ENCODE peak calls at places on chromosomes 13 and 19, in eight cellular contexts. Z is Caco-2, D is AG04449, T is nephron progenitor cell, H is choroid plexus epithelial cell, B is tibial artery, U is stomach, P is left ventricle myocardium inferior. R is an unnamed sample.

GRCh38 chr13:37540228-37540627 is 58.3 kb downstream of the POSTN start:
- DNase-seq in Z (no peak), D (no peak), T (no peak), H (peak), B (no peak), U (no peak), P (no peak), R (no peak)

GRCh38 chr19:1170938-1171754 is 2.9 kb downstream of the SBNO2 start:
- DNase-seq in Z (no peak), D (no peak), T (no peak), H (no peak), B (no peak), U (no peak), P (no peak), R (no peak)

GRCh38 chr13:97224544-97225324 is 2.6 kb downstream of the MBNL2 start:
- DNase-seq in Z (no peak), D (no peak), T (no peak), H (peak), B (no peak), U (peak), P (no peak), R (no peak)

GRCh38 chr13:113786262-113786841 is 27.3 kb downstream of the TMEM255B start:
- DNase-seq in Z (no peak), D (no peak), T (no peak), H (peak), B (no peak), U (peak), P (no peak), R (no peak)

GRCh38 chr13:45269204-45269603 is 68.4 kb upstream of the KCTD4 start:
- DNase-seq in Z (no peak), D (no peak), T (no peak), H (peak), B (no peak), U (no peak), P (no peak), R (no peak)

GRCh38 chr19:43470288-43470687 is 4.9 kb upstream of the LYPD3 start:
- DNase-seq in Z (no peak), D (no peak), T (no peak), H (peak), B (no peak), U (no peak), P (no peak), R (no peak)

GRCh38 chr13:44221657-44222056 is 152.0 kb upstream of the SERP2 start:
- DNase-seq in Z (no peak), D (no peak), T (no peak), H (no peak), B (no peak), U (no peak), P (no peak), R (no peak)

GRCh38 chr13:84607614-84608013 is 725.3 kb upstream of the SLITRK1 start:
- DNase-seq in Z (no peak), D (peak), T (no peak), H (peak), B (peak), U (no peak), P (no peak), R (no peak)

GRCh38 chr19:38709671-38710415 is 34.4 kb downstream of the CAPN12 start:
- DNase-seq in Z (no peak), D (no peak), T (no peak), H (no peak), B (no peak), U (no peak), P (no peak), R (no peak)

GRCh38 chr13:96082640-96083039 is 7.3 kb upstream of the HS6ST3 start:
- DNase-seq in Z (no peak), D (no peak), T (no peak), H (no peak), B (no peak), U (no peak), P (no peak), R (no peak)

GRCh38 chr19:19447536-19448237 is 42.2 kb downstream of the GATAD2A start:
- DNase-seq in Z (no peak), D (no peak), T (no peak), H (peak), B (no peak), U (no peak), P (no peak), R (no peak)

GRCh38 chr19:37936166-37936565 is 29.2 kb downstream of the SIPA1L3 start:
- DNase-seq in Z (peak), D (no peak), T (no peak), H (no peak), B (no peak), U (peak), P (no peak), R (no peak)

GRCh38 chr13:60655268-60655667 is 258.2 kb downstream of the TDRD3 start:
- DNase-seq in Z (no peak), D (no peak), T (no peak), H (no peak), B (no peak), U (no peak), P (no peak), R (no peak)

GRCh38 chr19:3248728-3249315 is 24.4 kb downstream of the CELF5 start:
- DNase-seq in Z (no peak), D (no peak), T (no peak), H (no peak), B (no peak), U (no peak), P (no peak), R (no peak)

GRCh38 chr19:4473708-4474503 is 1.8 kb downstream of the HDGFL2 start:
- DNase-seq in Z (no peak), D (no peak), T (peak), H (no peak), B (no peak), U (no peak), P (no peak), R (no peak)

GRCh38 chr19:16920816-16921529 is 32.2 kb downstream of the F2RL3 start:
- DNase-seq in Z (no peak), D (peak), T (no peak), H (peak), B (no peak), U (no peak), P (no peak), R (no peak)

GRCh38 chr13:28719656-28720055 is 886 bp upstream of the SLC46A3 start:
- DNase-seq in Z (no peak), D (peak), T (no peak), H (peak), B (no peak), U (no peak), P (no peak), R (no peak)

GRCh38 chr13:93244918-93245280 is 18.3 kb downstream of the GPC6 start:
- DNase-seq in Z (no peak), D (no peak), T (no peak), H (peak), B (no peak), U (no peak), P (no peak), R (no peak)

GRCh38 chr19:37505958-37506386 is 767 bp upstream of the ZNF793 start:
- DNase-seq in Z (no peak), D (no peak), T (no peak), H (no peak), B (no peak), U (no peak), P (no peak), R (no peak)

GRCh38 chr13:106496072-106496997 is 39.1 kb downstream of the EFNB2 start:
- DNase-seq in Z (no peak), D (no peak), T (no peak), H (no peak), B (no peak), U (no peak), P (no peak), R (no peak)

GRCh38 chr19:9869008-9869617 is 34.0 kb downstream of the PIN1 start:
- DNase-seq in Z (no peak), D (no peak), T (no peak), H (no peak), B (no peak), U (no peak), P (no peak), R (no peak)

GRCh38 chr19:13831560-13832056 is 36.4 kb downstream of the ZSWIM4 start:
- DNase-seq in Z (no peak), D (no peak), T (no peak), H (no peak), B (no peak), U (no peak), P (no peak), R (no peak)

GRCh38 chr13:43171489-43171888 is 148.1 kb downstream of the DNAJC15 start:
- DNase-seq in Z (no peak), D (no peak), T (no peak), H (peak), B (no peak), U (no peak), P (no peak), R (no peak)

GRCh38 chr19:46546194-46546896 is 50.7 kb upstream of the PNMA8B start:
- DNase-seq in Z (peak), D (no peak), T (peak), H (peak), B (no peak), U (peak), P (no peak), R (no peak)

GRCh38 chr19:51739466-51740213 is 12.0 kb downstream of the FPR1 start:
- DNase-seq in Z (no peak), D (no peak), T (no peak), H (no peak), B (no peak), U (no peak), P (no peak), R (no peak)

GRCh38 chr13:45361596-45362206 is 20.7 kb upstream of the TPT1 start:
- DNase-seq in Z (no peak), D (no peak), T (no peak), H (no peak), B (no peak), U (no peak), P (no peak), R (no peak)

GRCh38 chr13:27599845-27600553 is 20.3 kb downstream of the LNX2 start:
- DNase-seq in Z (no peak), D (peak), T (no peak), H (peak), B (no peak), U (peak), P (no peak), R (no peak)

GRCh38 chr19:2922987-2923386 is 21.8 kb downstream of the ZNF77 start:
- DNase-seq in Z (no peak), D (no peak), T (no peak), H (peak), B (no peak), U (no peak), P (no peak), R (no peak)

GRCh38 chr19:33290956-33291622 is 11.2 kb downstream of the CEBPA start:
- DNase-seq in Z (peak), D (no peak), T (no peak), H (no peak), B (no peak), U (no peak), P (no peak), R (no peak)

GRCh38 chr13:63567031-63567430 is 2151.4 kb upstream of the PCDH20 start:
- DNase-seq in Z (no peak), D (no peak), T (no peak), H (no peak), B (no peak), U (no peak), P (no peak), R (no peak)

GRCh38 chr19:14070268-14071050 is 2.1 kb upstream of the MISP3 start:
- DNase-seq in Z (no peak), D (no peak), T (no peak), H (no peak), B (no peak), U (no peak), P (peak), R (no peak)

GRCh38 chr19:56834564-56835375 is 5.8 kb downstream of the PEG3 start:
- DNase-seq in Z (no peak), D (no peak), T (no peak), H (no peak), B (no peak), U (no peak), P (no peak), R (no peak)

GRCh38 chr13:75870397-75870801 is 234.3 kb downstream of the LMO7 start:
- DNase-seq in Z (no peak), D (no peak), T (no peak), H (peak), B (peak), U (no peak), P (no peak), R (no peak)

GRCh38 chr19:53545271-53546065 is 7.5 kb downstream of the ZNF331 start:
- DNase-seq in Z (peak), D (peak), T (no peak), H (no peak), B (no peak), U (no peak), P (no peak), R (no peak)

GRCh38 chr19:38695319-38695683 is 47.9 kb downstream of the ACTN4 start:
- DNase-seq in Z (no peak), D (no peak), T (no peak), H (no peak), B (no peak), U (no peak), P (no peak), R (no peak)

GRCh38 chr19:42816901-42817300 is 51.4 kb upstream of the PSG8 start:
- DNase-seq in Z (no peak), D (no peak), T (no peak), H (peak), B (no peak), U (no peak), P (no peak), R (no peak)

GRCh38 chr13:40116008-40116407 is 460.5 kb downstream of the COG6 start:
- DNase-seq in Z (peak), D (no peak), T (no peak), H (peak), B (no peak), U (peak), P (no peak), R (no peak)

GRCh38 chr13:92530364-92530763 is 696.2 kb upstream of the GPC6 start:
- DNase-seq in Z (no peak), D (no peak), T (no peak), H (peak), B (no peak), U (no peak), P (no peak), R (no peak)

GRCh38 chr13:110530839-110531499 is 30.6 kb downstream of the RAB20 start:
- DNase-seq in Z (no peak), D (no peak), T (no peak), H (no peak), B (no peak), U (no peak), P (no peak), R (no peak)

DNA sequence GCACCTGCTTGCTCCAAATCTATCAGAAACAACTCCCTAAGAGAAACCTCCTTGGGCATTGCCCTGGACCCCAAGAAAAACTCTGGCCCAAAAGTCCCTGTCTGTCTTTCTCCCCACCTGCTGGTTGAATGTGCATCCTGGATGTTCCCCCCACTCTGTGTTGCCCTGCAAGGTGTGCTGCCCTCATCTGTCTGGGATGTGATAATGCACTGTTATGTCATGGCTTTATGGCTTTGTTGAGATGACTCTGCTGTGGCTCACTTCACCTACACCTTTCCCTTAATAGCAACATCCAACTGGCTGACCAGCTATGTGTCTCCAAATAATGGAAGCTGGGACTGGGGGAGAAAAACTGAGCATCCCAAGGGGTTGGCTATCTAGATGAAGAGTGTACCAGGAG is 2.6 kb downstream of the ZNF20 start:
- DNase-seq in Z (no peak), D (no peak), T (no peak), H (peak), B (no peak), U (no peak), P (no peak), R (no peak)
- TF ChIP-seq CTCF in Z (no peak), D (no peak), T (no peak), H (peak), B (no peak), U (no peak), P (peak), R (no peak)

GRCh38 chr19:45505996-45506245 is 1.4 kb upstream of the VASP start:
- DNase-seq in Z (no peak), D (no peak), T (no peak), H (no peak), B (no peak), U (no peak), P (no peak), R (no peak)

GRCh38 chr19:45506246-45506990 is 861 bp upstream of the VASP start:
- DNase-seq in Z (peak), D (no peak), T (peak), H (peak), B (peak), U (peak), P (peak), R (peak)

GRCh38 chr19:45508681-45508930 is 1.3 kb downstream of the VASP start:
- DNase-seq in Z (no peak), D (no peak), T (no peak), H (no peak), B (no peak), U (no peak), P (no peak), R (no peak)

GRCh38 chr19:45507864-45508680 is 793 bp downstream of the VASP start:
- DNase-seq in Z (peak), D (no peak), T (peak), H (no peak), B (no peak), U (peak), P (no peak), R (peak)

DNA sequence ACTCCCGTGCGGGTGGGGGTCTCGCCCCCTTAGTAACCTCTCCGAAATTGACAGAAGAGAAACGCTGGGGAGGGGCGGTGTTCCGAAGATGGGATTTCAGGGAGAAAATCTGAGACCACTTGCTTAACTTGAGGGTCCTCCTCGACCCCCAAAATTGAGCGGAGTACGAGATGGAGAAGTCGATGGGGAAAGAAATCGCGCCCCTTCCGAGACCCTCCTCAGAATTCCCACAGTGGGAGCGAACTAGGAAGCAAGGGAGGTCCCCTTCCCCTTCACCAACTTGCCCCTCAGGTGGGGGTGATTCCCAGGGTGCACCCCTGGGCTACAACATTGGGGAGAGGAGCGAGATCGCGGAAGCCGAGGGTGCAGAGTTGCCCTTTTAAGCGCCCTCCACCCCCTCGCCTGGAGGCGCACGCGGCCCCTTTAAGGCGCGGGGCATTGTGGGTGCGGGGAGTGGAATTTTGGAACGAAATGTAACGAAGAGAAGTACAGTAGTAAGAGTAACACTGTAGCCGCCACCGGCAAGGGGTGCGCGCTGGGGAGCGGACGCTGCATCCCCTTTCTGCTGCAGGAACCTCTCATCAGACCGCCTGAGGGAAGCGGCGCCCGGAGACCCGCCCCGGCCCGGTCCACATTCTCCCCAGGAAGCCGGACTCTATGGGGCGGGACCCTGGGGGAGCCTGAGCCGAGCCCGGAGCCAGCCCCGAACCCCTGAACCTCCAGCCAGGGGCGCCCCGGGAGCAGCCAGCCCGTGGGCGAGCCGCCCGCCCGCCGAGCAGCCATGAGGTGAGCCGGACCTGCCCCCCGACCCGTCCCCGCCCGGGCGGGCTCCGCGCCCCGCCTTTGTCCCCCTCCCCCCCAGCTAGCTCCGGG is at the start of gene VASP:
- DNase-seq in Z (peak), D (no peak), T (peak), H (peak), B (peak), U (peak), P (peak), R (peak)
- TF ChIP-seq CTCF in Z (no peak), D (no peak), T (no peak), H (no peak), B (no peak), U (no peak), P (no peak), R (no peak)

DNA sequence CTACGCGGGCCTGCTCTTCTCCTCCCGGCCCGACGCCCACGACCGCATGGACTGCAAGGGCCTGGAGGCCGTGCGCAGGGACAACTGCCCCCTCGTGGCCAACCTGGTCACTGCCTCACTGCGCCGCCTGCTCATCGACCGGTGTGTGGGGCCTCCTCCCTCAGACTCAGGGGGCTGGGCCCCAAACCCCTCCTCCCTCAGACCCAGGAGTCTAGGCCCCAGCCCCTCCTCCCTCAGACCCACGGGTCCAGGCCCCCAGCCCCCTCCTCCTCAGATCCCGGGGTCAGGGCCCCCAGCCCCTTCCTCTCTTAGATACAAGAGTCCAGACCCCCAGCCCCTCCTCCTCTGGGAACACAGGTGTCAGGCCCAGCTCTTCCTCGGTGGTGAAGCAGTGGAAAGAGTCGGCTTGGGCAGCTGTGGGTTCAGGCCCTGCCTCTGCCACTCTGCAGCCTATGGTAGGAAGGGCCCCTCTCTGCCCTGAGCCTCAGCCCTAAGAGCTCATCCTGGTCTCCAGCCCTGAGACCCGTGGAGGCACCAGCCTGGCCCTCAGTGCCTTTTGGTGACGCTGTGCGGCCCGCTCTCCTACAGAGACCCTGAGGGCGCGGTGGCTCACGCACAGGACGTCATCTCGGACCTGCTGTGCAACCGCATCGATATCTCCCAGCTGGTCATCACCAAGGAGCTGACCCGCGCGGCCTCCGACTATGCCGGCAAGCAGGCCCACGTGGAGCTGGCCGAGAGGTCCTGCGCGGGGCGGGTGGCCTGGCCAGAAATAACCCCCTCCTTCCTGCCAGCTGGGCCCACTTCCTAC is 3.7 kb upstream of the SPIB start:
- DNase-seq in Z (peak), D (no peak), T (peak), H (peak), B (peak), U (peak), P (peak), R (peak)
- TF ChIP-seq CTCF in Z (peak), D (peak), T (peak), H (peak), B (peak), U (peak), P (peak), R (peak)

DNA sequence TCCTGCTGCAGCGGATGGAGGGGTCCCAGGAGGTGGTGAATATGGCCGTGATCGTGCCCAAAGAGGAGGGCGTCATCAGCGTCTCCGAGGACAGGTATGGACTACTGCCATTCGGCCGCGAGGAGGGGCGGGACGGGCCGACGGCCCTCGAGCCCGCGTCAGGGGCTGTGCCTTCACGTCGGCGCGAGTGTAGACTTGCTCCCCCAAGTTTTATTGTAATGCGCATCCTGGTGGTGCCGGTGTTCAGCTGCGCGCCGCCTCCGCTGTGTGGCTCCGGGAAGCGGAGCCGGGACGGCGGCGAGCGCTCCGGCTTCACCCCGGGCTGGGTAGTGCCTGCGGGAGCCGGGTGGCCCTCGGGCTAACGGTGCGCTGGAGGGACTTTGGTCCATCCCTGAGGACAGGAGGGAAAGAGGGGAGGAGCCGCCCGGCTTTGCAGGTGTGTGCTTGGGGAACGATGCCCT is 499 bp downstream of the WDFY2 start:
- DNase-seq in Z (peak), D (no peak), T (peak), H (peak), B (peak), U (peak), P (peak), R (peak)
- TF ChIP-seq CTCF in Z (no peak), D (peak), T (no peak), H (peak), B (no peak), U (no peak), P (no peak), R (no peak)

GRCh38 chr13:102903659-102904407 is 58.0 kb downstream of the ERCC5 start:
- DNase-seq in Z (no peak), D (no peak), T (no peak), H (peak), B (no peak), U (no peak), P (no peak), R (no peak)
- TF ChIP-seq CTCF in Z (peak), D (peak), T (peak), H (peak), B (no peak), U (no peak), P (peak), R (peak)